ENCODE peak calls at places on chromosomes 12 and 14, in five cellular contexts. Y is dorsolateral prefrontal cortex, X is astrocyte of the spinal cord, L is WTC11, I is CD14-positive monocyte. G is an unnamed sample.

GRCh38 chr14:61260939-61261776 is 20.0 kb downstream of the TMEM30B start:
- DNase-seq in L (no peak), Y (no peak), X (peak; percentile 85), I (no peak), G (no peak)

GRCh38 chr12:57881035-57881973 is 34.8 kb upstream of the CTDSP2 start:
- DNase-seq in L (no peak), I (no peak), Y (no peak), X (no peak), G (no peak)

GRCh38 chr12:131120831-131121271 is 167.1 kb downstream of the ADGRD1 start:
- DNase-seq in Y (peak; percentile 8), X (no peak), I (no peak), L (peak; percentile 12), G (peak; percentile 70)

GRCh38 chr14:50421499-50421898 is 24.8 kb upstream of the CDKL1 start:
- DNase-seq in X (no peak), Y (no peak), L (no peak), I (no peak), G (no peak)

GRCh38 chr12:118855858-118856257 is 125.5 kb upstream of the SRRM4 start:
- DNase-seq in I (no peak), L (no peak), X (no peak), Y (no peak), G (no peak)

GRCh38 chr12:53579545-53579955 is 46.6 kb downstream of the ATF7 start:
- DNase-seq in X (no peak), Y (no peak), I (peak; percentile 69), L (no peak), G (no peak)

GRCh38 chr12:67720383-67720856 is 71.9 kb downstream of the DYRK2 start:
- DNase-seq in I (no peak), Y (no peak), X (peak; percentile 64), L (no peak), G (no peak)

GRCh38 chr14:91323031-91323430 is 78.5 kb upstream of the GPR68 start:
- DNase-seq in I (no peak), Y (no peak), X (no peak), L (no peak), G (no peak)

GRCh38 chr14:68793734-68794129 is 865 bp upstream of the ZFP36L1 start:
- DNase-seq in I (peak; percentile 43), X (no peak), L (no peak), Y (no peak), G (peak; percentile 88)

GRCh38 chr12:19971396-19971802 is 396.9 kb upstream of the PDE3A start:
- DNase-seq in Y (no peak), L (peak; percentile 54), I (no peak), X (peak; percentile 91), G (no peak)

GRCh38 chr12:94134226-94134795 is 14.1 kb upstream of the PLXNC1 start:
- DNase-seq in I (no peak), L (no peak), X (peak; percentile 60), Y (no peak), G (no peak)

GRCh38 chr12:108457006-108457733 is 57.9 kb upstream of the FICD start:
- DNase-seq in Y (no peak), X (peak; percentile 44), L (no peak), I (no peak), G (no peak)

GRCh38 chr12:46373303-46374182 is 970 bp upstream of the SLC38A2 start:
- DNase-seq in Y (peak; percentile 44), L (peak; percentile 70), X (peak; percentile 72), I (peak; percentile 46), G (peak; percentile 66)
- TF ChIP-seq CTCF in Y (no peak), L (no peak), X (peak; percentile 35), I (no peak), G (no peak)

DNA sequence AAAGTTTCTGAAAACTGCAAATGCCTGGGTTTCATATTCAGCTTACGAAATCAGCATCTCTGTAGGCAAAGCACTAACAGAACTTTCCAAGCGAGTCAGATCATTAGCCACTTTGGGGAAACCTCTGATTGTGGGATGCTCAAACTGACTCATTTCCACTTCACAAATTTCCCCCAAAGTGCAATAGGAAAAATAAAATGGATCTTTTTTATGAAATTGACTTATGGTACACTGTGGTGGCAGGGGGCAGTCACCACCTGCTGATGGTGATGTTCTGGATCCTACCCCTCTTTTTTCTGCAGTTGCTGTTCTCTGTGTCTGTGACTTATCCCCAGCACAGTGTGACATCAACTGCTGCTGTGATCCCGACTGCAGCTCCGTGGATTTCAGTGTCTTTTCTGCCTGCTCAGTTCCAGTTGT is 5.6 kb downstream of the TCTN1 start:
- DNase-seq in I (no peak), L (no peak), X (no peak), Y (no peak), G (no peak)
- TF ChIP-seq CTCF in I (no peak), L (no peak), X (no peak), Y (no peak), G (no peak)

DNA sequence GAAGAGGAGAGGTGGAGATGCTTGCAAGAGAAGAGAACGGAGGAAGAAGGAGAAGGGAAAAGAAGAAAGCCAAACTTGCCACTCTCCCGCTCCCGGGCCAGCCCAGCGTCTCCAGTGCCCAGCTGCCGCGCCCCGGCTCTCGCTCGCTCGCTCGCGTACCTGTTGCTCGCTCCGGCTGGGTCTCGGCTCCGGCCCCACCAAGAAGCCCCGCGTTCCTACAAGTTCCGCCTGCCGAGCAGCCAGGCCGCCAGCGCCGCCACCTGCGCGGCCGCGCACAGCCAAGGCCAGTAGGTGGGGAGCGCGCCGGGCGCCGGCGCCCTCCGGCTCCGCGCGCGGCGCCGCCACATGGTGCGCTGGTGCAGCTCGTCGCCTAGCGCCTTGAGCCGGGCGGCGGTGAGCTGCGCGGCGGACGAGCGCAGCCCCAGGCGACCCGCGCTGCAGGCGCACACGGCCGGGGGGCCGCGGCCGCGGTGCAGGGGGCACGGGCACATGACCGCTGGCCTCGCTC is 370 bp downstream of the HRK start:
- DNase-seq in X (no peak), Y (no peak), I (no peak), L (peak; percentile 71), G (peak; percentile 89)
- TF ChIP-seq CTCF in X (no peak), Y (no peak), I (no peak), L (no peak), G (peak; percentile 26)

DNA sequence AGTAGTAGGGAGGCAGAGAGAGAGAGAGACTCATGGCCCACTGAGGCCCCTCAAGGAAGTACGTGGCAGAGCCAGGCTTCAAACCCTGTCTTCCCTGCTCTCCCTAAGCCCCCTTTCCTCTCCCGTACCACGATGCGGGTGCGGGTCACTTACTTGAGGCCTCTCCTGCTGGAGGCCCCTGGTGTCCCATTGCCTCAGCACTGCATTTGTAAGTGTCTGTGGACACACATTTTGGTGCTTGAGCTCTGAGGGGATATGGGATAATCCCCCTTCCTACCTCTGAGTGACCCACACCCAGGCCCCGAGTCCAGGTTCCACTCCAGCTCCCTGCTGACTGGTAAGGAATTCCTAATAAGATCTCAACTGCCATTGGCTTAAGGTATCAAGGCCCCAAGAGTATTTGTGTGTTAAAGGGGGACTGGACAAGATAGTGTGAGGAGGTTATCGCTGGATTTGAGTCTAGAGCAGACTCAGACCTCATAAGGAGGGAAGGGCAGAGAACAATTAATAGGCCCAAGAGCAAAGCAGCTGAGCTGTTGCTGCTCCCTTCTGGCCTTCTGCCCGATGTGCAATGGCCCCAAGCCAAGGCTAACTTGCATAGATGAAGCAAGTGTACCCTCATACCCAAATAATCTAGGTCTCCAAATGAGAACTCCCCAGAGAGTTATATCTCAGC is 71.9 kb downstream of the CRACR2A start:
- DNase-seq in L (no peak), Y (no peak), X (peak; percentile 24), I (no peak), G (no peak)
- TF ChIP-seq CTCF in L (no peak), Y (no peak), X (peak; percentile 25), I (no peak), G (no peak)

GRCh38 chr12:18361431-18361830 is 100.1 kb downstream of the PIK3C2G start:
- DNase-seq in I (no peak), X (no peak), Y (no peak), L (no peak), G (no peak)
- TF ChIP-seq CTCF in I (no peak), X (no peak), Y (no peak), L (no peak), G (no peak)

GRCh38 chr12:3201741-3202500 is 124.7 kb downstream of the TSPAN9 start:
- DNase-seq in L (no peak), Y (no peak), I (no peak), X (no peak), G (no peak)
- TF ChIP-seq CTCF in L (no peak), Y (no peak), I (no peak), X (peak; percentile 15), G (no peak)

DNA sequence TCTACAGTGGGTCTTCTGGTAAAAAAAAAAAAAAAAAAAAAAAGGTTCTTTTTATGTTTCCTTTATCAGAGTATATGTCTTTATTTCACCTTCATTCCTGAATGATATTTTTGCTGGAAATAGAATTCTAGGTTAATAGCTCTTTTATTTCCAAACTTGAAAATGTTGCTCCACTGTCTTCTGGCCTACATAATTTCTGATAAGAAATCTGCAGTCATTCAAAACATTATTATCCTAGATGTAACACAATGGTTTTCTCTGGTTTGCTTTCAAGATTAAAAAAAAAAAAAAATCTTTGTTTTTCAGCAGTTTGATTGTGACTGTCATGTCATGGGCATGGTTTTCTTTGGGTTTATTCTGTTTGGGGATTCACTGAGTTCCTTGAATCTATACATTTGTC is 19.5 kb downstream of the DCP1B start:
- DNase-seq in X (no peak), Y (no peak), L (no peak), I (no peak), G (no peak)
- TF ChIP-seq CTCF in X (no peak), Y (no peak), L (no peak), I (no peak), G (no peak)

DNA sequence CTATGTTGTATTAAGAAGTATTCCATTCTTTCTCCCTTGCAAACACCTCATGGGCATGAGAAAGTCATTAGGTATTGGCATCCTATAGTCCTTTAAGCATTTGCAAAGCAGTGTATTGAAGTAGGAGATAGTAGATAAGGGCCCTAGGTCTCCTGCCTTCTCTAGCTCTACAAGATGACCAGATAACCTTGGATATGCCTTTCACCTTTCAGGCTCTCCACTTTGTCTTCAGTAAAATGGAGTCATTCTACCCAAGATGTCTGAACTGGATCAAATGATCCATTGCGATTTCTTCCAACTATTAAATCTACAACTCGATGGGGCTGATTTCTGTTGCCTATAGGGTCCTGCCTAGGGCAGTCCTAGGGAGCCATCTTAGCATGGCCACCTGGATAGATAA is 132.1 kb upstream of the BTG1 start:
- DNase-seq in L (no peak), I (no peak), X (no peak), Y (no peak), G (no peak)
- TF ChIP-seq CTCF in L (no peak), I (no peak), X (no peak), Y (no peak), G (no peak)

GRCh38 chr12:91178801-91179200 is 3.8 kb downstream of the DCN start:
- DNase-seq in X (no peak), I (no peak), Y (no peak), L (no peak), G (no peak)

GRCh38 chr12:91177380-91177779 is 5.2 kb downstream of the DCN start:
- DNase-seq in L (no peak), Y (no peak), I (no peak), X (peak; percentile 10), G (no peak)

GRCh38 chr12:91180162-91180561 is 2.5 kb downstream of the DCN start:
- DNase-seq in Y (no peak), X (peak; percentile 29), I (no peak), L (no peak), G (no peak)

GRCh38 chr12:91179315-91179714 is 3.3 kb downstream of the DCN start:
- DNase-seq in I (no peak), X (peak; percentile 26), Y (no peak), L (no peak), G (no peak)

GRCh38 chr12:91178139-91178561 is 4.5 kb downstream of the DCN start:
- DNase-seq in I (no peak), Y (no peak), L (no peak), X (peak; percentile 68), G (no peak)
- TF ChIP-seq CTCF in I (no peak), Y (peak; percentile 51), L (no peak), X (peak; percentile 67), G (peak; percentile 47)